ENCODE peak calls at places on chromosomes 4 and X, in nine cellular contexts. H, K, S, A, B, Y, X, E and U are unnamed samples.

GRCh38 chrX:100615015-100615414 is 21.6 kb downstream of the TSPAN6 start:
- DNase-seq in H (no peak), K (no peak), S (peak; percentile 17), A (peak; percentile 10), B (peak; percentile 10), Y (no peak), X (peak; percentile 59), E (no peak), U (peak; percentile 74)

GRCh38 chr4:26410385-26411293 is 79.6 kb downstream of the CCKAR start:
- DNase-seq in H (peak; percentile 35), K (no peak), S (peak; percentile 15), A (no peak), B (no peak), Y (peak; percentile 2), X (peak; percentile 65), E (peak; percentile 31), U (peak; percentile 88)

GRCh38 chr4:183444953-183445543 is 612 bp downstream of the CDKN2AIP start:
- DNase-seq in H (no peak), K (no peak), S (no peak), A (no peak), B (no peak), Y (peak; percentile 54), X (no peak), E (no peak), U (peak; percentile 73)

GRCh38 chr4:120870279-120870673 is 52.2 kb downstream of the PRDM5 start:
- DNase-seq in H (no peak), K (no peak), S (no peak), A (no peak), B (no peak), Y (no peak), X (peak; percentile 12), E (no peak), U (no peak)

GRCh38 chr4:8838911-8839431 is 32.7 kb downstream of the HMX1 start:
- DNase-seq in H (no peak), K (no peak), S (no peak), A (no peak), B (no peak), Y (no peak), X (no peak), E (no peak), U (no peak)

GRCh38 chrX:20267924-20268701 is 1.4 kb upstream of the RPS6KA3 start:
- DNase-seq in H (no peak), K (no peak), S (no peak), A (no peak), B (no peak), Y (peak; percentile 21), X (no peak), E (no peak), U (no peak)

GRCh38 chrX:71493111-71493613 is 39.7 kb upstream of the OGT start:
- DNase-seq in H (no peak), K (no peak), S (no peak), A (no peak), B (no peak), Y (no peak), X (no peak), E (no peak), U (no peak)

GRCh38 chrX:74531081-74531480 is 83.3 kb downstream of the RLIM start:
- DNase-seq in H (no peak), K (no peak), S (no peak), A (no peak), B (no peak), Y (no peak), X (no peak), E (no peak), U (no peak)

GRCh38 chr4:8247047-8247930 is 22.3 kb upstream of the HTRA3 start:
- DNase-seq in H (no peak), K (no peak), S (no peak), A (no peak), B (no peak), Y (no peak), X (no peak), E (no peak), U (no peak)

GRCh38 chr4:174553828-174554227 is 31.5 kb upstream of the HPGD start:
- DNase-seq in H (no peak), K (no peak), S (peak; percentile 82), A (peak; percentile 12), B (no peak), Y (no peak), X (no peak), E (no peak), U (no peak)

GRCh38 chrX:135740683-135741149 is 27.3 kb downstream of the CT45A3 start:
- DNase-seq in H (no peak), K (no peak), S (no peak), A (no peak), B (no peak), Y (no peak), X (peak; percentile 44), E (no peak), U (peak; percentile 71)

GRCh38 chrX:54492340-54492739 is 3.7 kb downstream of the FGD1 start:
- DNase-seq in H (no peak), K (no peak), S (no peak), A (no peak), B (no peak), Y (no peak), X (no peak), E (no peak), U (peak; percentile 22)

GRCh38 chr4:70190579-70190978 is 4.9 kb upstream of the ODAM start:
- DNase-seq in H (no peak), K (no peak), S (no peak), A (no peak), B (no peak), Y (no peak), X (no peak), E (no peak), U (no peak)

GRCh38 chr4:145937990-145938611 is 522 bp downstream of the ZNF827 start:
- DNase-seq in H (peak; percentile 59), K (no peak), S (no peak), A (no peak), B (no peak), Y (no peak), X (peak; percentile 64), E (peak; percentile 21), U (peak; percentile 44)

GRCh38 chr4:185215261-185215660 is 5.9 kb downstream of the SNX25 start:
- DNase-seq in H (no peak), K (no peak), S (no peak), A (no peak), B (no peak), Y (no peak), X (no peak), E (no peak), U (no peak)

GRCh38 chrX:134622056-134622812 is 36.0 kb downstream of the PLAC1 start:
- DNase-seq in H (no peak), K (no peak), S (no peak), A (peak; percentile 37), B (no peak), Y (no peak), X (peak; percentile 69), E (no peak), U (peak; percentile 47)